ENCODE peak calls at places on chromosome 5, in seven cellular contexts. O is ELF-1, P is amniotic stem cell, D is A549, F is AG04450, X is GM12878, T is left kidney. M is an unnamed sample.

GRCh38 chr5:147474140-147474539 is 35.7 kb downstream of the DPYSL3 start:
- DNase-seq in O (no peak), D (no peak), X (no peak), P (no peak), T (no peak), F (no peak), M (no peak)

GRCh38 chr5:124743534-124744169 is 2.8 kb downstream of the ZNF608 start:
- DNase-seq in F (no peak), P (no peak), O (no peak), D (no peak), X (no peak), T (peak), M (no peak)

GRCh38 chr5:691817-692529 is 1.2 kb downstream of the TPPP start:
- DNase-seq in X (no peak), O (no peak), D (no peak), F (no peak), T (no peak), P (no peak), M (no peak)

GRCh38 chr5:38718874-38719391 is 126.9 kb upstream of the OSMR start:
- DNase-seq in D (no peak), X (no peak), P (no peak), F (no peak), O (no peak), T (no peak), M (no peak)

GRCh38 chr5:27008604-27009564 is 29.5 kb downstream of the CDH9 start:
- DNase-seq in F (no peak), D (no peak), X (no peak), O (no peak), T (no peak), P (no peak), M (no peak)

GRCh38 chr5:143061161-143061945 is 291.2 kb downstream of the ARHGAP26 start:
- DNase-seq in D (no peak), F (peak), T (no peak), X (no peak), P (no peak), O (no peak), M (no peak)

GRCh38 chr5:143170104-143170503 is 233.4 kb downstream of the NR3C1 start:
- DNase-seq in O (no peak), X (no peak), F (no peak), T (no peak), D (no peak), P (no peak), M (no peak)

GRCh38 chr5:171705036-171705435 is 80.6 kb upstream of the SMIM23 start:
- DNase-seq in D (no peak), F (no peak), O (no peak), X (no peak), T (no peak), P (no peak), M (no peak)

GRCh38 chr5:167352801-167353200 is 938.6 kb upstream of the WWC1 start:
- DNase-seq in O (no peak), T (peak), D (no peak), X (no peak), F (no peak), P (no peak), M (no peak)

GRCh38 chr5:50727149-50727496 is 60.7 kb downstream of the PARP8 start:
- DNase-seq in X (no peak), F (no peak), P (no peak), O (no peak), T (no peak), D (no peak), M (no peak)

GRCh38 chr5:145245354-145245753 is 589.8 kb downstream of the PRELID2 start:
- DNase-seq in P (no peak), D (no peak), F (no peak), O (peak), T (no peak), X (no peak), M (no peak)

GRCh38 chr5:112682621-112683061 is 55.0 kb upstream of the APC start:
- DNase-seq in X (no peak), F (no peak), D (no peak), O (no peak), P (no peak), T (no peak), M (no peak)

GRCh38 chr5:56977034-56977433 is 25.1 kb upstream of the MIER3 start:
- DNase-seq in D (no peak), F (no peak), P (no peak), X (no peak), O (no peak), T (no peak), M (no peak)

GRCh38 chr5:16736158-16736994 is 119.6 kb upstream of the RETREG1 start:
- DNase-seq in D (no peak), O (peak), X (no peak), T (peak), P (peak), F (peak), M (no peak)